ENCODE peak calls at places on chromosomes 16 and 17, in seven cellular contexts. L, V, I, J, A, O and C are unnamed samples.

GRCh38 chr16:88010343-88010970 is 59.2 kb downstream of the BANP start:
- DNase-seq in L (no peak), V (no peak), I (no peak), J (no peak), A (no peak), O (no peak), C (no peak)

GRCh38 chr17:6831662-6832263 is at the start of gene TEKT1:
- DNase-seq in L (peak; percentile 76), V (peak; percentile 59), I (peak; percentile 84), J (peak; percentile 46), A (peak; percentile 91), O (peak; percentile 60), C (peak; percentile 57)

GRCh38 chr17:80388175-80388574 is 26.8 kb upstream of the ENDOV start:
- DNase-seq in L (no peak), V (no peak), I (no peak), J (no peak), A (peak; percentile 52), O (no peak), C (no peak)

GRCh38 chr16:81142864-81143263 is 46.7 kb upstream of the GCSH start:
- DNase-seq in L (no peak), V (no peak), I (no peak), J (no peak), A (peak; percentile 65), O (no peak), C (no peak)

GRCh38 chr17:50440838-50441829 is 15.1 kb downstream of the ACSF2 start:
- DNase-seq in L (no peak), V (no peak), I (no peak), J (no peak), A (no peak), O (no peak), C (no peak)

GRCh38 chr16:21156767-21157467 is 1.6 kb upstream of the LDAF1 start:
- DNase-seq in L (no peak), V (peak; percentile 39), I (peak; percentile 83), J (peak; percentile 84), A (peak; percentile 75), O (no peak), C (peak; percentile 81)

GRCh38 chr16:28110479-28110878 is 47.0 kb upstream of the GSG1L start:
- DNase-seq in L (no peak), V (no peak), I (no peak), J (no peak), A (no peak), O (peak; percentile 19), C (no peak)

GRCh38 chr17:21041753-21042433 is 918 bp downstream of the USP22 start:
- DNase-seq in L (peak; percentile 94), V (peak; percentile 86), I (peak; percentile 74), J (peak; percentile 82), A (peak; percentile 95), O (peak; percentile 92), C (peak; percentile 73)

GRCh38 chr17:40614431-40615294 is 33.0 kb downstream of the SMARCE1 start:
- DNase-seq in L (no peak), V (no peak), I (no peak), J (no peak), A (no peak), O (no peak), C (no peak)

GRCh38 chr17:40555296-40556190 is 9.7 kb downstream of the CCR7 start:
- DNase-seq in L (peak; percentile 23), V (peak; percentile 8), I (no peak), J (no peak), A (peak; percentile 16), O (no peak), C (no peak)

GRCh38 chr16:61654962-61655361 is 381.3 kb downstream of the CDH8 start:
- DNase-seq in L (no peak), V (no peak), I (no peak), J (no peak), A (no peak), O (no peak), C (no peak)

GRCh38 chr17:39678340-39679116 is 9.3 kb downstream of the PGAP3 start:
- DNase-seq in L (peak; percentile 52), V (no peak), I (no peak), J (no peak), A (no peak), O (peak; percentile 91), C (no peak)

GRCh38 chr16:61792194-61792904 is 243.9 kb downstream of the CDH8 start:
- DNase-seq in L (no peak), V (no peak), I (peak; percentile 91), J (peak; percentile 90), A (no peak), O (no peak), C (peak; percentile 96)

GRCh38 chr17:32876414-32877163 is at the start of gene MYO1D:
- DNase-seq in L (peak; percentile 59), V (peak; percentile 67), I (no peak), J (peak; percentile 11), A (peak; percentile 88), O (peak; percentile 85), C (no peak)

GRCh38 chr17:34243732-34244299 is 11.3 kb upstream of the CCL2 start:
- DNase-seq in L (no peak), V (no peak), I (no peak), J (no peak), A (no peak), O (no peak), C (no peak)

GRCh38 chr17:17549732-17550366 is 41.7 kb downstream of the PEMT start:
- DNase-seq in L (no peak), V (no peak), I (no peak), J (no peak), A (no peak), O (no peak), C (no peak)

GRCh38 chr17:50363217-50364060 is 9.5 kb downstream of the MRPL27 start:
- DNase-seq in L (peak; percentile 42), V (no peak), I (no peak), J (peak; percentile 51), A (peak; percentile 98), O (peak; percentile 23), C (peak; percentile 27)

GRCh38 chr16:85536073-85536410 is 77.1 kb upstream of the GSE1 start:
- DNase-seq in L (no peak), V (no peak), I (no peak), J (peak; percentile 49), A (no peak), O (peak; percentile 50), C (peak; percentile 25)

GRCh38 chr16:74451951-74452758 is 30.9 kb upstream of the CLEC18B start:
- DNase-seq in L (no peak), V (peak; percentile 72), I (peak; percentile 25), J (no peak), A (no peak), O (no peak), C (no peak)

GRCh38 chr17:65529761-65530157 is 31.7 kb downstream of the AXIN2 start:
- DNase-seq in L (no peak), V (no peak), I (no peak), J (no peak), A (no peak), O (no peak), C (no peak)

GRCh38 chr17:81520021-81520894 is 7.7 kb upstream of the ACTG1 start:
- DNase-seq in L (peak; percentile 49), V (peak; percentile 34), I (no peak), J (no peak), A (no peak), O (no peak), C (no peak)

GRCh38 chr17:7612294-7612640 is 2.4 kb downstream of the FXR2 start:
- DNase-seq in L (no peak), V (no peak), I (peak; percentile 48), J (peak; percentile 63), A (no peak), O (no peak), C (peak; percentile 13)

GRCh38 chr17:42720996-42721583 is 23.8 kb downstream of the EZH1 start:
- DNase-seq in L (no peak), V (peak; percentile 80), I (peak; percentile 87), J (peak; percentile 73), A (peak; percentile 67), O (no peak), C (peak; percentile 63)

GRCh38 chr16:75260856-75261589 is 9.6 kb upstream of the BCAR1 start:
- DNase-seq in L (no peak), V (no peak), I (no peak), J (no peak), A (peak; percentile 66), O (no peak), C (no peak)

GRCh38 chr16:6165330-6165984 is 1067.9 kb upstream of the EEF2KMT start:
- DNase-seq in L (no peak), V (no peak), I (no peak), J (peak; percentile 17), A (peak; percentile 4), O (no peak), C (no peak)

GRCh38 chr17:37820313-37821024 is 75.6 kb upstream of the HNF1B start:
- DNase-seq in L (no peak), V (peak; percentile 84), I (no peak), J (peak; percentile 20), A (no peak), O (no peak), C (no peak)